ENCODE peak calls at places on chromosomes 16 and 17, in five cellular contexts. F is CD4-positive, alpha-beta T cell; W is GM10248; T is choroid plexus epithelial cell; K is frontal cortex. Q is an unnamed sample.

GRCh38 chr17:80917716-80918560 is 73.7 kb upstream of the CHMP6 start:
- DNase-seq in K (no peak), W (no peak), T (no peak), F (no peak), Q (no peak)

GRCh38 chr16:17359778-17360177 is 111.0 kb downstream of the XYLT1 start:
- DNase-seq in W (no peak), F (peak), T (no peak), K (no peak), Q (no peak)

GRCh38 chr17:8322078-8322477 is 12.0 kb downstream of the ARHGEF15 start:
- DNase-seq in F (no peak), T (no peak), W (peak), K (no peak), Q (no peak)

GRCh38 chr16:85376292-85377095 is 236.6 kb upstream of the GSE1 start:
- DNase-seq in F (no peak), T (no peak), K (peak), W (no peak), Q (no peak)

GRCh38 chr17:10754109-10754508 is 24.3 kb upstream of the TMEM220 start:
- DNase-seq in K (peak), F (no peak), W (peak), T (peak), Q (peak)

GRCh38 chr17:70390059-70390458 is 220.7 kb downstream of the KCNJ2 start:
- DNase-seq in W (no peak), T (no peak), K (no peak), F (no peak), Q (no peak)

GRCh38 chr16:10521681-10522274 is 58.6 kb downstream of the EMP2 start:
- DNase-seq in T (peak), F (peak), K (peak), W (peak), Q (peak)

GRCh38 chr17:1905190-1905919 is 75.5 kb downstream of the RPA1 start:
- DNase-seq in W (no peak), T (no peak), K (no peak), F (no peak), Q (no peak)

GRCh38 chr16:66510298-66510697 is 39.6 kb downstream of the TK2 start:
- DNase-seq in W (no peak), F (no peak), K (no peak), T (no peak), Q (no peak)

GRCh38 chr16:68470461-68471150 is 22.3 kb upstream of the SMPD3 start:
- DNase-seq in W (peak), T (no peak), F (no peak), K (no peak), Q (no peak)

GRCh38 chr17:77724876-77725615 is 233.5 kb upstream of the TNRC6C start:
- DNase-seq in W (no peak), K (no peak), F (no peak), T (no peak), Q (no peak)

GRCh38 chr16:26316683-26317464 is 625.1 kb downstream of the HS3ST4 start:
- DNase-seq in K (no peak), T (no peak), F (no peak), W (no peak), Q (no peak)

GRCh38 chr17:792277-792676 is 10.1 kb downstream of the MRM3 start:
- DNase-seq in F (no peak), T (no peak), W (no peak), K (no peak), Q (no peak)

GRCh38 chr16:19281246-19281645 is 4.3 kb upstream of the CLEC19A start:
- DNase-seq in T (no peak), F (no peak), W (no peak), K (no peak), Q (no peak)

GRCh38 chr16:56980792-56981724 is 8.3 kb upstream of the NLRC5 start:
- DNase-seq in W (no peak), T (no peak), K (no peak), F (no peak), Q (no peak)

GRCh38 chr17:37400505-37400904 is 6.1 kb downstream of the ACACA start:
- DNase-seq in K (no peak), F (no peak), T (no peak), W (no peak), Q (no peak)

GRCh38 chr17:41639492-41640473 is 15.4 kb upstream of the KRT17 start:
- DNase-seq in T (no peak), F (no peak), K (no peak), W (no peak), Q (no peak)

GRCh38 chr17:73304971-73305786 is 6.6 kb downstream of the CDC42EP4 start:
- DNase-seq in F (no peak), K (peak), W (no peak), T (peak), Q (peak)

GRCh38 chr17:7018331-7018964 is 4.4 kb upstream of the BCL6B start:
- DNase-seq in F (no peak), T (no peak), W (no peak), K (no peak), Q (no peak)

GRCh38 chr17:77428901-77429734 is 288.3 kb downstream of the SEC14L1 start:
- DNase-seq in K (no peak), F (no peak), W (no peak), T (no peak), Q (no peak)

GRCh38 chr16:47059991-47060390 is 83.8 kb downstream of the NETO2 start:
- DNase-seq in K (no peak), T (no peak), W (no peak), F (no peak), Q (no peak)

GRCh38 chr17:10879110-10879509 is 41.2 kb upstream of the PIRT start:
- DNase-seq in F (no peak), K (peak), W (no peak), T (peak), Q (no peak)

GRCh38 chr17:17712268-17712924 is 31.1 kb downstream of the RAI1 start:
- DNase-seq in F (no peak), T (peak), W (peak), K (no peak), Q (no peak)

GRCh38 chr16:86546638-86547013 is 8.4 kb downstream of the MTHFSD start:
- DNase-seq in K (no peak), F (no peak), T (no peak), W (no peak), Q (no peak)

GRCh38 chr17:20059728-20060188 is 50.6 kb downstream of the SPECC1 start:
- DNase-seq in T (no peak), W (peak), F (no peak), K (no peak), Q (no peak)

GRCh38 chr17:43587647-43588046 is 41.5 kb upstream of the ETV4 start:
- DNase-seq in K (no peak), T (no peak), F (no peak), W (no peak), Q (no peak)

GRCh38 chr16:23452572-23453337 is at the start of gene COG7:
- DNase-seq in W (peak), F (peak), K (peak), T (peak), Q (peak)

GRCh38 chr17:27588354-27588753 is 42.6 kb upstream of the LGALS9 start:
- DNase-seq in F (no peak), T (no peak), W (no peak), K (no peak), Q (no peak)

Q was measured in HCT116.